ENCODE peak calls at places on chromosomes 2 and 18, in five cellular contexts. One of them, this sample, is unnamed.

GRCh38 chr18:12420831-12421421 is 13.2 kb downstream of the PRELID3A start:
- DNase-seq in omental fat pad: no peak
- DNase-seq in nephron progenitor cell: peak; percentile 58
- DNase-seq in upper lobe of right lung: no peak
- DNase-seq in GM20000: no peak
- DNase-seq in this sample: no peak

GRCh38 chr18:22342625-22343024 is 75.1 kb downstream of the CTAGE1 start:
- DNase-seq in nephron progenitor cell: no peak
- DNase-seq in upper lobe of right lung: peak; percentile 80
- DNase-seq in omental fat pad: no peak
- DNase-seq in GM20000: no peak
- DNase-seq in this sample: peak; percentile 23

GRCh38 chr2:148861367-148861766 is 13.7 kb upstream of the KIF5C start:
- DNase-seq in upper lobe of right lung: no peak
- DNase-seq in GM20000: no peak
- DNase-seq in nephron progenitor cell: no peak
- DNase-seq in omental fat pad: no peak
- DNase-seq in this sample: no peak

GRCh38 chr2:206981089-206981674 is 41.9 kb downstream of the CPO start:
- DNase-seq in upper lobe of right lung: no peak
- DNase-seq in omental fat pad: no peak
- DNase-seq in nephron progenitor cell: no peak
- DNase-seq in GM20000: no peak
- DNase-seq in this sample: no peak

GRCh38 chr2:58757971-58758370 is 516.8 kb upstream of the FANCL start:
- DNase-seq in nephron progenitor cell: no peak
- DNase-seq in GM20000: no peak
- DNase-seq in upper lobe of right lung: no peak
- DNase-seq in omental fat pad: no peak
- DNase-seq in this sample: no peak

GRCh38 chr2:215401896-215402379 is 33.9 kb downstream of the FN1 start:
- DNase-seq in omental fat pad: no peak
- DNase-seq in nephron progenitor cell: no peak
- DNase-seq in upper lobe of right lung: no peak
- DNase-seq in GM20000: no peak
- DNase-seq in this sample: no peak

GRCh38 chr2:134199123-134199522 is 54.7 kb upstream of the MGAT5 start:
- DNase-seq in upper lobe of right lung: no peak
- DNase-seq in omental fat pad: no peak
- DNase-seq in GM20000: no peak
- DNase-seq in nephron progenitor cell: no peak
- DNase-seq in this sample: no peak

GRCh38 chr2:170282851-170283250 is 104.9 kb downstream of the MYO3B start:
- DNase-seq in upper lobe of right lung: no peak
- DNase-seq in omental fat pad: no peak
- DNase-seq in GM20000: no peak
- DNase-seq in nephron progenitor cell: no peak
- DNase-seq in this sample: no peak

GRCh38 chr2:228777855-228778355 is 493.2 kb downstream of the PID1 start:
- DNase-seq in upper lobe of right lung: no peak
- DNase-seq in nephron progenitor cell: no peak
- DNase-seq in omental fat pad: no peak
- DNase-seq in GM20000: no peak
- DNase-seq in this sample: no peak

GRCh38 chr2:15704086-15704787 is 112.6 kb downstream of the DDX1 start:
- DNase-seq in GM20000: no peak
- DNase-seq in nephron progenitor cell: no peak
- DNase-seq in upper lobe of right lung: no peak
- DNase-seq in omental fat pad: no peak
- DNase-seq in this sample: peak; percentile 9

GRCh38 chr2:12048551-12048950 is 302.1 kb downstream of the LPIN1 start:
- DNase-seq in nephron progenitor cell: peak; percentile 7
- DNase-seq in omental fat pad: no peak
- DNase-seq in upper lobe of right lung: no peak
- DNase-seq in GM20000: peak; percentile 30
- DNase-seq in this sample: no peak

GRCh38 chr18:44705075-44705474 is 24.4 kb downstream of the SETBP1 start:
- DNase-seq in GM20000: no peak
- DNase-seq in upper lobe of right lung: no peak
- DNase-seq in omental fat pad: no peak
- DNase-seq in nephron progenitor cell: no peak
- DNase-seq in this sample: no peak

GRCh38 chr2:176129825-176130152 is 284 bp downstream of the HOXD8 start:
- DNase-seq in upper lobe of right lung: no peak
- DNase-seq in nephron progenitor cell: no peak
- DNase-seq in GM20000: no peak
- DNase-seq in omental fat pad: no peak
- DNase-seq in this sample: no peak

GRCh38 chr18:77080283-77080682 is 52.3 kb downstream of the MBP start:
- DNase-seq in upper lobe of right lung: no peak
- DNase-seq in omental fat pad: no peak
- DNase-seq in GM20000: no peak
- DNase-seq in nephron progenitor cell: no peak
- DNase-seq in this sample: no peak

GRCh38 chr2:18454692-18455255 is 105.7 kb downstream of the RDH14 start:
- DNase-seq in nephron progenitor cell: no peak
- DNase-seq in omental fat pad: no peak
- DNase-seq in GM20000: no peak
- DNase-seq in upper lobe of right lung: no peak
- DNase-seq in this sample: no peak

GRCh38 chr18:54479365-54479764 is 111.7 kb upstream of the DYNAP start:
- DNase-seq in omental fat pad: no peak
- DNase-seq in GM20000: no peak
- DNase-seq in upper lobe of right lung: no peak
- DNase-seq in nephron progenitor cell: no peak
- DNase-seq in this sample: peak; percentile 72

GRCh38 chr18:36299010-36299409 is 1.5 kb downstream of the FHOD3 start:
- DNase-seq in upper lobe of right lung: no peak
- DNase-seq in omental fat pad: no peak
- DNase-seq in nephron progenitor cell: no peak
- DNase-seq in GM20000: no peak
- DNase-seq in this sample: no peak

GRCh38 chr2:199258291-199258690 is 199.4 kb downstream of the SATB2 start:
- DNase-seq in nephron progenitor cell: no peak
- DNase-seq in omental fat pad: no peak
- DNase-seq in upper lobe of right lung: no peak
- DNase-seq in GM20000: no peak
- DNase-seq in this sample: no peak

GRCh38 chr2:54503192-54503591 is 47.1 kb downstream of the SPTBN1 start:
- DNase-seq in GM20000: peak; percentile 54
- DNase-seq in omental fat pad: no peak
- DNase-seq in upper lobe of right lung: no peak
- DNase-seq in nephron progenitor cell: peak; percentile 68
- DNase-seq in this sample: peak; percentile 49

GRCh38 chr2:169362346-169363026 is at the start of gene LRP2:
- DNase-seq in upper lobe of right lung: peak; percentile 74
- DNase-seq in GM20000: peak; percentile 42
- DNase-seq in nephron progenitor cell: peak; percentile 55
- DNase-seq in omental fat pad: no peak
- DNase-seq in this sample: no peak

GRCh38 chr2:194819367-194819766 is 837.7 kb upstream of the SLC39A10 start:
- DNase-seq in upper lobe of right lung: no peak
- DNase-seq in GM20000: no peak
- DNase-seq in omental fat pad: no peak
- DNase-seq in nephron progenitor cell: no peak
- DNase-seq in this sample: peak; percentile 56

GRCh38 chr18:9137168-9138066 is 836 bp downstream of the ANKRD12 start:
- DNase-seq in upper lobe of right lung: peak; percentile 86
- DNase-seq in nephron progenitor cell: peak; percentile 70
- DNase-seq in GM20000: peak; percentile 90
- DNase-seq in omental fat pad: no peak
- DNase-seq in this sample: peak; percentile 79

GRCh38 chr2:145095641-145096435 is 575.9 kb upstream of the ZEB2 start:
- DNase-seq in upper lobe of right lung: no peak
- DNase-seq in GM20000: no peak
- DNase-seq in nephron progenitor cell: no peak
- DNase-seq in omental fat pad: no peak
- DNase-seq in this sample: peak; percentile 22

GRCh38 chr2:236240228-236240990 is 23.8 kb downstream of the ASB18 start:
- DNase-seq in omental fat pad: no peak
- DNase-seq in GM20000: no peak
- DNase-seq in upper lobe of right lung: no peak
- DNase-seq in nephron progenitor cell: no peak
- DNase-seq in this sample: no peak

GRCh38 chr2:184598313-184599053 is at the start of gene ZNF804A:
- DNase-seq in GM20000: peak; percentile 86
- DNase-seq in upper lobe of right lung: peak; percentile 75
- DNase-seq in omental fat pad: no peak
- DNase-seq in nephron progenitor cell: peak; percentile 80
- DNase-seq in this sample: peak; percentile 50

GRCh38 chr2:110126086-110126773 is 10.6 kb upstream of the MALL start:
- DNase-seq in nephron progenitor cell: no peak
- DNase-seq in omental fat pad: no peak
- DNase-seq in upper lobe of right lung: no peak
- DNase-seq in GM20000: no peak
- DNase-seq in this sample: peak; percentile 67

DNA sequence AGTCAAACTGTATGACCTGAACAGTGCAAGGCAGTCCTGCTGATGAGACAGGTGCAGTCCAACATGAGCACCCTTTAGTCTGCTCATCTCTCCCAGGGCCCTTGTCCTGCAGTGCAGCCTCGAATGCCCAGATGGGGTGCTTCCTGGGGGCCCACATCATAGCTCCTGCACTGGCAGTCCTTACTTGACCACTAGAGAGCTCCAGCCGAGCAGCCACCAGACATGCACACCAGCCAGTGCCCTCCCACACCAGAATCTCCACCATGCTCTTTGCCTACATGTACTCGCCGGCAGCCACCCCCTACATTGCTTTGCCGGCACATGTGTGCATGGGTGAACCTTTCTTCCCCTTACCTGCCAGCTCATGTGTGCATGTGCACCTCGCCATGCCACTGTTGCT is 188.8 kb upstream of the GULP1 start:
- DNase-seq in upper lobe of right lung: no peak
- DNase-seq in nephron progenitor cell: no peak
- DNase-seq in GM20000: no peak
- DNase-seq in omental fat pad: no peak
- DNase-seq in this sample: no peak
- TF ChIP-seq CTCF in upper lobe of right lung: no peak
- TF ChIP-seq CTCF in nephron progenitor cell: no peak
- TF ChIP-seq CTCF in GM20000: no peak
- TF ChIP-seq CTCF in omental fat pad: no peak
- TF ChIP-seq CTCF in this sample: no peak

GRCh38 chr2:231191896-231192872 is 6.2 kb upstream of the ARMC9 start:
- DNase-seq in nephron progenitor cell: peak; percentile 71
- DNase-seq in omental fat pad: no peak
- DNase-seq in GM20000: no peak
- DNase-seq in upper lobe of right lung: no peak
- DNase-seq in this sample: peak; percentile 15

GRCh38 chr2:231189171-231189530 is 9.3 kb upstream of the ARMC9 start:
- DNase-seq in omental fat pad: no peak
- DNase-seq in upper lobe of right lung: no peak
- DNase-seq in nephron progenitor cell: no peak
- DNase-seq in GM20000: no peak
- DNase-seq in this sample: no peak

GRCh38 chr2:231189571-231190495 is 8.6 kb upstream of the ARMC9 start:
- DNase-seq in upper lobe of right lung: peak; percentile 78
- DNase-seq in GM20000: no peak
- DNase-seq in nephron progenitor cell: no peak
- DNase-seq in omental fat pad: no peak
- DNase-seq in this sample: no peak

GRCh38 chr2:231188506-231189170 is 9.8 kb upstream of the ARMC9 start:
- DNase-seq in GM20000: no peak
- DNase-seq in nephron progenitor cell: no peak
- DNase-seq in omental fat pad: no peak
- DNase-seq in upper lobe of right lung: no peak
- DNase-seq in this sample: no peak

GRCh38 chr2:231190531-231191197 is 7.8 kb upstream of the ARMC9 start:
- DNase-seq in nephron progenitor cell: peak; percentile 30
- DNase-seq in omental fat pad: no peak
- DNase-seq in upper lobe of right lung: peak; percentile 85
- DNase-seq in GM20000: no peak
- DNase-seq in this sample: peak; percentile 15
- TF ChIP-seq CTCF in nephron progenitor cell: no peak
- TF ChIP-seq CTCF in omental fat pad: no peak
- TF ChIP-seq CTCF in upper lobe of right lung: peak; percentile 17
- TF ChIP-seq CTCF in GM20000: no peak
- TF ChIP-seq CTCF in this sample: no peak

DNA sequence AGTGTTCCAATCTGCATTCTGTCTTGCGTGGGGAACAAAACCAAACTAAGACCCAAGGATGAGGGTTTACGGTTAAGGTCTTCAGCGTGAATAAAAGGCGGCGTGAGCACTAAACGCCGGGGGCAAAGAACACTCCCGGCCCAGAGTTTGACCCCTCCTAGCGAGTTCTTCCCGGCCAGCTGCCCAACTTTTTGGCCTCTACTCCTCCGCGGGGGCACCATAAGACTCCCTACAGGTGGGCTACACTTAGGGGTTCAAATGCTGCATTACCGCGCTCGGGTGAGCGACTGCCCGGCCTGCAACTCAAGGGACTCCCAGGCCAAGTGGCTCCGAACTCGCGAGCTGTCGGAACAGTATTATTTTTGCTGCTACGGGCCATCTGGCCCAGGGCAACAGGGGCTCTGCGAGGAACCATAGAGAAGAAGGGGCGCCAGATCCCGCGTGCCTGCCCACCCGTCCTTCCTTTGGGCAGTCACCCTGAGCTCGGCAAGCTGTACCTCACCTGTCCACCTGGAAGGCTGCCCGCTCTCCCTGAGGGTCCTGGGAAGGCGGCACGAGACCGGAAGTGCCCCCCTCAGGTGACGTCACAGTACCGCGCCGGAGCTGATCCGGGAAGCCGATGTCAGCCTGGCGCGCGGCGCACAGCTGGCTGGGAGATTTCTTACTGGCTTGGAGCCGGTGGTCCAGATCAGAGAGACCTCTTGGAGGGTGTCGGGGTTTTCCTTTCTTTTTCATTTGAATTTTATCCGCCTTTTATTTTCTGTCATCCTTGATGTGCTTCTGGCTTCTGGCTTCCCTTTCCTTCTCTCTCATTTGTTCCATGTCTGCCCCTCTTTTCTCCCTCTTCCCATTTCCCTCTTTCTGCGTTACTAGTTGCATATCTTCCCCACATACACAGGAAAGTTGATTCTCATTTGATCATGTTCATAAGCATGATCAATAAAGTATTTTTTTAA is at the start of gene LDAH:
- DNase-seq in omental fat pad: peak; percentile 71
- DNase-seq in upper lobe of right lung: peak; percentile 97
- DNase-seq in GM20000: peak; percentile 89
- DNase-seq in nephron progenitor cell: peak; percentile 89
- DNase-seq in this sample: peak; percentile 79
- TF ChIP-seq CTCF in omental fat pad: no peak
- TF ChIP-seq CTCF in upper lobe of right lung: no peak
- TF ChIP-seq CTCF in GM20000: no peak
- TF ChIP-seq CTCF in nephron progenitor cell: no peak
- TF ChIP-seq CTCF in this sample: no peak

GRCh38 chr18:65755616-65756015 is 4.8 kb downstream of the CDH7 start:
- DNase-seq in upper lobe of right lung: no peak
- DNase-seq in omental fat pad: no peak
- DNase-seq in nephron progenitor cell: no peak
- DNase-seq in GM20000: no peak
- DNase-seq in this sample: no peak

GRCh38 chr18:65762556-65762955 is 11.7 kb downstream of the CDH7 start:
- DNase-seq in upper lobe of right lung: no peak
- DNase-seq in nephron progenitor cell: no peak
- DNase-seq in GM20000: no peak
- DNase-seq in omental fat pad: no peak
- DNase-seq in this sample: no peak

GRCh38 chr18:65761636-65762310 is 11.0 kb downstream of the CDH7 start:
- DNase-seq in nephron progenitor cell: no peak
- DNase-seq in GM20000: no peak
- DNase-seq in omental fat pad: no peak
- DNase-seq in upper lobe of right lung: no peak
- DNase-seq in this sample: no peak

GRCh38 chr18:65760457-65760856 is 9.6 kb downstream of the CDH7 start:
- DNase-seq in nephron progenitor cell: no peak
- DNase-seq in upper lobe of right lung: no peak
- DNase-seq in GM20000: no peak
- DNase-seq in omental fat pad: no peak
- DNase-seq in this sample: no peak
- TF ChIP-seq CTCF in nephron progenitor cell: no peak
- TF ChIP-seq CTCF in upper lobe of right lung: no peak
- TF ChIP-seq CTCF in GM20000: no peak
- TF ChIP-seq CTCF in omental fat pad: no peak
- TF ChIP-seq CTCF in this sample: no peak

This sample was measured in epithelial cell of esophagus.